ENCODE peak calls at places on chromosomes 13 and 19, in four cellular contexts. C is left lung; M is CD8-positive, alpha-beta memory T cell; W is iPS DF 19.7. E is an unnamed sample.

GRCh38 chr19:7540761-7541480 is 5.4 kb downstream of the PNPLA6 start:
- DNase-seq in C (peak; percentile 83), M (no peak), W (no peak), E (no peak)

GRCh38 chr13:52954838-52955237 is 73.8 kb upstream of the OLFM4 start:
- DNase-seq in C (no peak), M (no peak), W (no peak), E (no peak)

GRCh38 chr19:50422397-50423278 is 3.9 kb downstream of the SPIB start:
- DNase-seq in C (no peak), M (no peak), W (no peak), E (no peak)

GRCh38 chr13:41250993-41251392 is 12.4 kb downstream of the MTRF1 start:
- DNase-seq in C (no peak), M (no peak), W (no peak), E (no peak)

GRCh38 chr19:16386619-16387240 is 62.1 kb downstream of the KLF2 start:
- DNase-seq in C (no peak), M (peak; percentile 67), W (peak; percentile 23), E (peak; percentile 73)

GRCh38 chr19:3369337-3370213 is 3.2 kb downstream of the NFIC start:
- DNase-seq in C (peak; percentile 92), M (no peak), W (no peak), E (no peak)

GRCh38 chr13:99978781-99979452 is 2.7 kb upstream of the ZIC2 start:
- DNase-seq in C (peak; percentile 59), M (no peak), W (no peak), E (no peak)

GRCh38 chr19:28171983-28172382 is 1041.0 kb downstream of the UQCRFS1 start:
- DNase-seq in C (no peak), M (no peak), W (no peak), E (no peak)

GRCh38 chr13:105462981-105463380 is 1072.5 kb downstream of the EFNB2 start:
- DNase-seq in C (no peak), M (no peak), W (no peak), E (no peak)

GRCh38 chr19:3132971-3133792 is 2.7 kb upstream of the GNA15 start:
- DNase-seq in C (peak; percentile 88), M (peak; percentile 57), W (no peak), E (peak; percentile 50)

E was measured in H4.